ENCODE peak calls at places on chromosomes 3 and 15, in four cellular contexts. J is PC-3, N is pancreas, B is GM23248. W is an unnamed sample.

GRCh38 chr3:66019896-66020295 is 18.8 kb downstream of the MAGI1 start:
- DNase-seq in N (no peak), J (no peak), B (no peak), W (no peak)

GRCh38 chr3:153050978-153051377 is 111.0 kb upstream of the RAP2B start:
- DNase-seq in B (no peak), N (no peak), J (no peak), W (no peak)

GRCh38 chr3:9692416-9692815 is 11.2 kb upstream of the CPNE9 start:
- DNase-seq in B (no peak), N (no peak), J (no peak), W (no peak)

GRCh38 chr3:28485164-28485563 is 136.5 kb upstream of the AZI2 start:
- DNase-seq in B (no peak), J (no peak), N (no peak), W (no peak)

GRCh38 chr15:68385240-68385561 is 46.8 kb downstream of the ITGA11 start:
- DNase-seq in B (no peak), J (no peak), N (no peak), W (no peak)

GRCh38 chr3:154304116-154304786 is 20.0 kb downstream of the DHX36 start:
- DNase-seq in B (peak; percentile 77), N (no peak), J (no peak), W (no peak)

GRCh38 chr3:124263168-124263567 is 271.2 kb upstream of the ROPN1 start:
- DNase-seq in B (peak; percentile 96), J (peak; percentile 93), N (no peak), W (no peak)

GRCh38 chr3:45499529-45499928 is 95.0 kb upstream of the LIMD1 start:
- DNase-seq in N (no peak), B (peak; percentile 64), J (peak; percentile 72), W (no peak)

GRCh38 chr15:92011611-92012367 is 158.3 kb downstream of the SLCO3A1 start:
- DNase-seq in J (peak; percentile 7), N (no peak), B (peak; percentile 72), W (no peak)

GRCh38 chr15:91346259-91346658 is 246.2 kb downstream of the SV2B start:
- DNase-seq in N (no peak), J (no peak), B (no peak), W (no peak)

GRCh38 chr3:27675287-27675686 is 46.8 kb downstream of the EOMES start:
- DNase-seq in J (no peak), B (peak; percentile 58), N (no peak), W (no peak)

GRCh38 chr3:11530153-11530721 is 113.5 kb downstream of the VGLL4 start:
- DNase-seq in N (no peak), J (no peak), B (peak; percentile 85), W (peak; percentile 67)

GRCh38 chr15:34070003-34070402 is 31.0 kb upstream of the AVEN start:
- DNase-seq in J (no peak), N (no peak), B (no peak), W (no peak)

GRCh38 chr3:13843351-13843750 is 36.5 kb downstream of the WNT7A start:
- DNase-seq in J (no peak), N (no peak), B (no peak), W (no peak)
- H3K27me3 ChIP-seq in J (no peaks in the 10 kb centered on the region), N (no peaks in the 10 kb centered on the region), B (peaks cover 5% of the 10 kb centered on the region), W (peaks cover 90% of the 10 kb centered on the region)

DNA sequence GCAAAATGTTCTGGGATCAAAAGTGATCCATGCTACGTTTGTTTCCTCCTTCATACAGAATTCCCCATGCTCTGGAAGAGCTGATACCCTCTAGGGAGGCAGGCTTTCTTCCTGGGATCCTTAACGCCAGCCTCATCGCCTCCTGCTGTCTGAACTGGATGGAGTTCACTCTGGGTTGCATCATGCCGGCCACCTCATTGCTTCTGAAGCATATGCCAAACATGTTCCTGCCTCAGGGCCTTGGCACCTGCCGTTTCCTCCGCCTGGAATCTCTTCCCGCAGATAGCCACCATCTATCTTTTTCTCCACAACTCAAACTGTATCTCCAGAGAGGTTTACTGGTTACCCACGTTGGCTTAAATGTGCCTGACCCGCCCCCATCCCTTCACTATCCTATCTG is 118.4 kb downstream of the FBLN2 start:
- DNase-seq in B (peak; percentile 41), J (no peak), N (no peak), W (no peak)
- H3K27me3 ChIP-seq in B (no peaks in the 10 kb centered on the region), J (peaks cover 4% of the 10 kb centered on the region), N (no peaks in the 10 kb centered on the region), W (peaks cover 95% of the 10 kb centered on the region)

GRCh38 chr15:42002333-42002732 is 18.5 kb downstream of the PLA2G4E start:
- DNase-seq in N (no peak), J (no peak), B (no peak), W (no peak)
- H3K27me3 ChIP-seq in N (no peaks in the 10 kb centered on the region), J (no peaks in the 10 kb centered on the region), B (peaks cover 54% of the 10 kb centered on the region), W (no peaks in the 10 kb centered on the region)

GRCh38 chr3:46884427-46884826 is 6.9 kb downstream of the PTH1R start:
- DNase-seq in B (no peak), N (no peak), J (no peak), W (no peak)

GRCh38 chr3:46883252-46884185 is 6.0 kb downstream of the PTH1R start:
- DNase-seq in B (peak; percentile 76), N (no peak), J (no peak), W (no peak)

GRCh38 chr3:46880884-46881818 is 3.6 kb downstream of the PTH1R start:
- DNase-seq in N (no peak), J (no peak), B (no peak), W (no peak)

GRCh38 chr3:46882377-46883015 is 5.0 kb downstream of the PTH1R start:
- DNase-seq in N (no peak), B (peak; percentile 52), J (no peak), W (no peak)

DNA sequence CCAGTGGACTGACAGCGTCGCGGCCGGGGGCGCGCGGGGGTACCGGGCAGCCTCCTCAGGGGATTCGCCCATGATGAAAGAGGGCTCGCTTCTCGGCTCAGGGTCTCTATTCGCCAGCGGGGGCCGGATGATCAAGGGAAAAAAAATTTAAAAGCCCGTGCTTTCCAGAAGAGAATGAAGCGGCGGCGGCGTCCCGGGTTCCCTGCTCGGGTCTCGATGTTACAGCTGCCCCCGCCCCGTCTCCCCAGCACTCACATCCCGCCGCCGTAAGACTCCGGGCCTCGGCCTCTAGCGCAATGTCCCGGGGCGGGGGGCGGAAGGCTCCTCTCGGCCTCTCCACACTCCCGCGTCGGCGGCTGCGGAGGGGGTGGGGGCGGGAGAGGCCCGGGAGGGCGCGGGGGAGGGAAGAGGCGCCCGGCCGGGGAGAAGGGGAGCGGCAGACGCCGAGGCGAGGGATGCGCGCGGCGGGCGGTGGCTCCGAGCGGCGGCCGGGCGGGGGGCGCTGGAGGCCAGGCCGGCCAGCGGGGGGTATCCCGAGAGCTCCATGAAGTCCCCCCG is 4.4 kb downstream of the PTH1R start:
- DNase-seq in J (no peak), B (peak; percentile 48), N (no peak), W (peak; percentile 46)
- H3K27me3 ChIP-seq in J (peaks cover 28% of the 10 kb centered on the region), B (peaks cover 25% of the 10 kb centered on the region), N (no peaks in the 10 kb centered on the region), W (peaks cover 43% of the 10 kb centered on the region)

GRCh38 chr15:73755946-73756345 is 2.8 kb upstream of the INSYN1 start:
- DNase-seq in N (no peak), B (no peak), J (no peak), W (no peak)
- H3K27me3 ChIP-seq in N (no peaks in the 10 kb centered on the region), B (peaks cover 38% of the 10 kb centered on the region), J (peaks cover 73% of the 10 kb centered on the region), W (peaks cover 48% of the 10 kb centered on the region)

DNA sequence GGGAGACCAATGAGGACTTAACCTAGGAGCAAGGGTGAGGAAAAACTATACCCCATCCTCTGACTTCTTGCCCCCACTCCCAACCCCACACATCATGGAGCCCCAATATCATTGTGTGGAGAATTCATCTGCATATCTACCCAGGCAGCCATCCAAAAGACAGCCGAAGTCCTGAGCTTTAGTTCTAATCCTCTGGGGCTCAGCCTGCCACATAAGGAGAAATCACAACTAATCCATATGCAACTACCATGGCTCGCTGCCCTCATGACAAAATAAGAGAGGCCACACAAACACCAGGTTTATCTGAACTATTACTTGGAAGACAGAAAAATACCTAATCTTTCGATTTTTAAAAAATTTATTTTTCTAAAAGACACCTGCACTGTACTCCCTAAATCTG is 17.7 kb downstream of the HEXA start:
- DNase-seq in B (peak; percentile 6), N (no peak), J (no peak), W (no peak)
- H3K27me3 ChIP-seq in B (no peaks in the 10 kb centered on the region), N (no peaks in the 10 kb centered on the region), J (no peaks in the 10 kb centered on the region), W (no peaks in the 10 kb centered on the region)

DNA sequence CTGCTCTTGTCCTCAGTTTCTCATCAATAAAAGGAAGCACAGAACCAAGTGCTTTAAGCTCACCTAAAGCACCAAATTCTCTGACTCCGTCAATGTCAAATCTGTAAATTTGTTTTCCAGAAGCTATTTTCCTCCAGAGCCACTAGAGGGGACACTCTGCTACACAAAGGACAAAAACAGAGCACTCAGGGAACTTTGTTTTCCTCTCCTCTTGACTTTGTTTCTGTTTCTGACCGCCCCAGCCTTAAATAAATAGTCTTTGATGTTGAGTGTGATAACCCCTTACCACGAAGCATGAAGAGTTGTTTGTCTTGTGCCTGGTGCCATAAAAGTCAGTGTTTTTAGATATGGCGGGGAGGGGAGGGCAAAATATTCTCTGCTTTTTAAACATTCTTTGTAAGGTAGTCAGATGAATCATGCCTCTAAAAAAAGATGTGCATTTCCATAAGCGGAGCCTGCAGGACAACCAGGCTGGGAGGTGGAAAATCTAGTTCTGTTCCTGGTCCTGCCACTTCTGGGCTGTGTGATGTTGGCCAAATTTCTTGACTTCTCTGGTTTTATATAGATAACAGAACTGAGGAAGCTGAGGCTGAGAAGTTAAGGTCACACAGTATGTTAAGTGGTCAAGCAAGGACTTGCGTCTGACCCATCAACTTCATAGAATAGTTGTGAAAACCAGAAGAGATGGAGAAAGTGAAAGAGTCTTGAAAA is 7.3 kb upstream of the ZBTB38 start:
- DNase-seq in N (no peak), J (peak; percentile 78), B (peak; percentile 84), W (no peak)
- H3K27me3 ChIP-seq in N (no peaks in the 10 kb centered on the region), J (no peaks in the 10 kb centered on the region), B (no peaks in the 10 kb centered on the region), W (no peaks in the 10 kb centered on the region)

GRCh38 chr15:66169625-66170024 is 83.9 kb downstream of the MEGF11 start:
- DNase-seq in B (no peak), J (no peak), N (no peak), W (no peak)
- H3K27me3 ChIP-seq in B (peaks cover 13% of the 10 kb centered on the region), J (peaks cover 36% of the 10 kb centered on the region), N (no peaks in the 10 kb centered on the region), W (peaks cover 50% of the 10 kb centered on the region)

W was measured in left ventricle myocardium inferior.